ENCODE peak calls at places on chromosomes 2 and 18, in seven cellular contexts. One of them, this sample, is unnamed.

GRCh38 chr2:8957593-8957992 is 45.9 kb downstream of the MBOAT2 start:
- DNase-seq in cardiac fibroblast: peak
- DNase-seq in colonic mucosa: no peak
- DNase-seq in AG09309: no peak
- DNase-seq in fibroblast of mammary gland: no peak
- DNase-seq in fibroblast of villous mesenchyme: no peak
- DNase-seq in stomach: no peak
- DNase-seq in this sample: peak

GRCh38 chr2:31580321-31581117 is at the start of gene SRD5A2:
- DNase-seq in colonic mucosa: no peak
- DNase-seq in fibroblast of villous mesenchyme: no peak
- DNase-seq in cardiac fibroblast: no peak
- DNase-seq in AG09309: no peak
- DNase-seq in stomach: no peak
- DNase-seq in fibroblast of mammary gland: no peak
- DNase-seq in this sample: no peak

GRCh38 chr2:7627587-7627986 is 710.4 kb downstream of the RNF144A start:
- DNase-seq in stomach: no peak
- DNase-seq in colonic mucosa: no peak
- DNase-seq in fibroblast of villous mesenchyme: no peak
- DNase-seq in AG09309: peak
- DNase-seq in cardiac fibroblast: no peak
- DNase-seq in fibroblast of mammary gland: peak
- DNase-seq in this sample: no peak

GRCh38 chr2:107687087-107687486 is 139.6 kb upstream of the RGPD4 start:
- DNase-seq in AG09309: no peak
- DNase-seq in fibroblast of villous mesenchyme: no peak
- DNase-seq in cardiac fibroblast: no peak
- DNase-seq in stomach: no peak
- DNase-seq in fibroblast of mammary gland: no peak
- DNase-seq in colonic mucosa: no peak
- DNase-seq in this sample: no peak

GRCh38 chr18:50097702-50098101 is 97.2 kb downstream of the MYO5B start:
- DNase-seq in fibroblast of villous mesenchyme: no peak
- DNase-seq in stomach: peak
- DNase-seq in fibroblast of mammary gland: peak
- DNase-seq in AG09309: no peak
- DNase-seq in cardiac fibroblast: no peak
- DNase-seq in colonic mucosa: peak
- DNase-seq in this sample: no peak

GRCh38 chr18:34794346-34794745 is 84.2 kb downstream of the DTNA start:
- DNase-seq in cardiac fibroblast: no peak
- DNase-seq in stomach: no peak
- DNase-seq in colonic mucosa: no peak
- DNase-seq in fibroblast of villous mesenchyme: no peak
- DNase-seq in AG09309: no peak
- DNase-seq in fibroblast of mammary gland: no peak
- DNase-seq in this sample: no peak

GRCh38 chr2:19255481-19255880 is 102.9 kb downstream of the OSR1 start:
- DNase-seq in fibroblast of mammary gland: no peak
- DNase-seq in colonic mucosa: no peak
- DNase-seq in cardiac fibroblast: no peak
- DNase-seq in fibroblast of villous mesenchyme: no peak
- DNase-seq in AG09309: no peak
- DNase-seq in stomach: no peak
- DNase-seq in this sample: no peak

GRCh38 chr18:80229766-80230745 is 17.3 kb downstream of the PARD6G start:
- DNase-seq in cardiac fibroblast: no peak
- DNase-seq in stomach: no peak
- DNase-seq in fibroblast of villous mesenchyme: no peak
- DNase-seq in AG09309: no peak
- DNase-seq in fibroblast of mammary gland: no peak
- DNase-seq in colonic mucosa: no peak
- DNase-seq in this sample: no peak

GRCh38 chr18:54825626-54826344 is 2.5 kb upstream of the RAB27B start:
- DNase-seq in fibroblast of villous mesenchyme: no peak
- DNase-seq in colonic mucosa: no peak
- DNase-seq in AG09309: no peak
- DNase-seq in stomach: no peak
- DNase-seq in cardiac fibroblast: no peak
- DNase-seq in fibroblast of mammary gland: no peak
- DNase-seq in this sample: no peak

GRCh38 chr2:25936889-25937545 is 45.3 kb downstream of the KIF3C start:
- DNase-seq in colonic mucosa: no peak
- DNase-seq in stomach: no peak
- DNase-seq in AG09309: no peak
- DNase-seq in cardiac fibroblast: peak
- DNase-seq in fibroblast of villous mesenchyme: peak
- DNase-seq in fibroblast of mammary gland: no peak
- DNase-seq in this sample: peak

GRCh38 chr2:230592775-230593174 is 119.9 kb upstream of the CAB39 start:
- DNase-seq in fibroblast of mammary gland: no peak
- DNase-seq in colonic mucosa: no peak
- DNase-seq in cardiac fibroblast: no peak
- DNase-seq in fibroblast of villous mesenchyme: no peak
- DNase-seq in AG09309: no peak
- DNase-seq in stomach: no peak
- DNase-seq in this sample: no peak

GRCh38 chr2:10581990-10582389 is 107.8 kb downstream of the NOL10 start:
- DNase-seq in colonic mucosa: no peak
- DNase-seq in AG09309: no peak
- DNase-seq in stomach: no peak
- DNase-seq in cardiac fibroblast: no peak
- DNase-seq in fibroblast of villous mesenchyme: no peak
- DNase-seq in fibroblast of mammary gland: no peak
- DNase-seq in this sample: no peak

GRCh38 chr2:96760986-96761832 is 507 bp downstream of the CNNM4 start:
- DNase-seq in AG09309: no peak
- DNase-seq in stomach: peak
- DNase-seq in fibroblast of villous mesenchyme: peak
- DNase-seq in cardiac fibroblast: peak
- DNase-seq in colonic mucosa: peak
- DNase-seq in fibroblast of mammary gland: peak
- DNase-seq in this sample: no peak

GRCh38 chr2:145007673-145008263 is 487.8 kb upstream of the ZEB2 start:
- DNase-seq in fibroblast of villous mesenchyme: peak
- DNase-seq in colonic mucosa: no peak
- DNase-seq in AG09309: no peak
- DNase-seq in stomach: no peak
- DNase-seq in cardiac fibroblast: peak
- DNase-seq in fibroblast of mammary gland: peak
- DNase-seq in this sample: peak
- H3K4me3 ChIP-seq in fibroblast of villous mesenchyme: peak
- H3K4me3 ChIP-seq in colonic mucosa: no peak
- H3K4me3 ChIP-seq in AG09309: peak
- H3K4me3 ChIP-seq in stomach: no peak
- H3K4me3 ChIP-seq in cardiac fibroblast: peak
- H3K4me3 ChIP-seq in fibroblast of mammary gland: no peak
- H3K4me3 ChIP-seq in this sample: no peak

GRCh38 chr2:66271777-66272176 is 163.1 kb upstream of the MEIS1 start:
- DNase-seq in colonic mucosa: no peak
- DNase-seq in fibroblast of mammary gland: no peak
- DNase-seq in fibroblast of villous mesenchyme: no peak
- DNase-seq in stomach: no peak
- DNase-seq in cardiac fibroblast: no peak
- DNase-seq in AG09309: no peak
- DNase-seq in this sample: no peak

GRCh38 chr2:66270247-66270646 is 164.7 kb upstream of the MEIS1 start:
- DNase-seq in colonic mucosa: no peak
- DNase-seq in fibroblast of villous mesenchyme: no peak
- DNase-seq in stomach: no peak
- DNase-seq in AG09309: no peak
- DNase-seq in fibroblast of mammary gland: no peak
- DNase-seq in cardiac fibroblast: no peak
- DNase-seq in this sample: no peak

GRCh38 chr2:66281980-66282379 is 152.9 kb upstream of the MEIS1 start:
- DNase-seq in fibroblast of mammary gland: no peak
- DNase-seq in cardiac fibroblast: no peak
- DNase-seq in AG09309: no peak
- DNase-seq in fibroblast of villous mesenchyme: no peak
- DNase-seq in stomach: no peak
- DNase-seq in colonic mucosa: no peak
- DNase-seq in this sample: no peak

GRCh38 chr2:66279024-66279423 is 155.9 kb upstream of the MEIS1 start:
- DNase-seq in stomach: no peak
- DNase-seq in colonic mucosa: no peak
- DNase-seq in fibroblast of mammary gland: no peak
- DNase-seq in cardiac fibroblast: no peak
- DNase-seq in AG09309: no peak
- DNase-seq in fibroblast of villous mesenchyme: no peak
- DNase-seq in this sample: no peak

DNA sequence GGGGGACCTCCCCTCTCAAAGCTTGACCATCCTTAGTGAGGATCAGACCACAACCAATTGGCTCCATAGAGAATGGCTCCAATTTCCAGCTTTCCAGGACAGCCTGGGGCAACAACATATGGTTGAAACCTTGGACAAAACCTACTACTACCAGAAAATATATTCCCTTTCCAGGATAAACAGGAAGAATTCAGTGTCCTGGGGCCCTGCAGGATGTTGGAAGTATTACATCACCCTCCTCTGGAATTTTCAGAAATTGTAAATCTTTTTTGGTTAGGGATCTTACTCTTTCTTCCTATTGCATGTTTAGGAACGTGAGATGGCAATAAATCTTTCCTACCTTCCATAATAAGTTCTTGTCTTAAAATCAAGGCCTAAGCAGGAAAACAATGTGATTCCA is 158.9 kb upstream of the MEIS1 start:
- DNase-seq in fibroblast of mammary gland: peak
- DNase-seq in cardiac fibroblast: no peak
- DNase-seq in fibroblast of villous mesenchyme: no peak
- DNase-seq in stomach: no peak
- DNase-seq in colonic mucosa: no peak
- DNase-seq in AG09309: no peak
- DNase-seq in this sample: no peak
- TF ChIP-seq CTCF in fibroblast of mammary gland: peak
- TF ChIP-seq CTCF in cardiac fibroblast: no peak
- TF ChIP-seq CTCF in fibroblast of villous mesenchyme: peak
- TF ChIP-seq CTCF in stomach: no peak
- TF ChIP-seq CTCF in colonic mucosa: no peak
- TF ChIP-seq CTCF in AG09309: no peak
- TF ChIP-seq CTCF in this sample: no peak

GRCh38 chr2:851680-852079 is 99.0 kb upstream of the SNTG2 start:
- DNase-seq in cardiac fibroblast: no peak
- DNase-seq in fibroblast of mammary gland: no peak
- DNase-seq in fibroblast of villous mesenchyme: no peak
- DNase-seq in AG09309: no peak
- DNase-seq in colonic mucosa: no peak
- DNase-seq in stomach: no peak
- DNase-seq in this sample: no peak
- H3K4me3 ChIP-seq in cardiac fibroblast: no peak
- H3K4me3 ChIP-seq in fibroblast of mammary gland: no peak
- H3K4me3 ChIP-seq in fibroblast of villous mesenchyme: no peak
- H3K4me3 ChIP-seq in AG09309: no peak
- H3K4me3 ChIP-seq in colonic mucosa: no peak
- H3K4me3 ChIP-seq in stomach: no peak
- H3K4me3 ChIP-seq in this sample: no peak

GRCh38 chr2:196718796-196719564 is 79.5 kb downstream of the CCDC150 start:
- DNase-seq in fibroblast of villous mesenchyme: peak
- DNase-seq in stomach: no peak
- DNase-seq in fibroblast of mammary gland: peak
- DNase-seq in AG09309: peak
- DNase-seq in colonic mucosa: no peak
- DNase-seq in cardiac fibroblast: peak
- DNase-seq in this sample: peak
- TF ChIP-seq CTCF in fibroblast of villous mesenchyme: peak
- TF ChIP-seq CTCF in stomach: no peak
- TF ChIP-seq CTCF in fibroblast of mammary gland: peak
- TF ChIP-seq CTCF in AG09309: peak
- TF ChIP-seq CTCF in colonic mucosa: no peak
- TF ChIP-seq CTCF in cardiac fibroblast: peak
- TF ChIP-seq CTCF in this sample: peak

GRCh38 chr2:176554107-176555048 is 285.1 kb downstream of the MTX2 start:
- DNase-seq in colonic mucosa: peak
- DNase-seq in cardiac fibroblast: peak
- DNase-seq in stomach: no peak
- DNase-seq in AG09309: no peak
- DNase-seq in fibroblast of villous mesenchyme: peak
- DNase-seq in fibroblast of mammary gland: peak
- DNase-seq in this sample: peak
- H3K4me3 ChIP-seq in colonic mucosa: peak
- H3K4me3 ChIP-seq in cardiac fibroblast: peak
- H3K4me3 ChIP-seq in stomach: peak
- H3K4me3 ChIP-seq in AG09309: peak
- H3K4me3 ChIP-seq in fibroblast of villous mesenchyme: peak
- H3K4me3 ChIP-seq in fibroblast of mammary gland: peak
- H3K4me3 ChIP-seq in this sample: peak

GRCh38 chr18:42030586-42031182 is 75.7 kb downstream of the PIK3C3 start:
- DNase-seq in colonic mucosa: no peak
- DNase-seq in AG09309: no peak
- DNase-seq in fibroblast of mammary gland: peak
- DNase-seq in cardiac fibroblast: peak
- DNase-seq in stomach: no peak
- DNase-seq in fibroblast of villous mesenchyme: peak
- DNase-seq in this sample: peak
- TF ChIP-seq CTCF in colonic mucosa: no peak
- TF ChIP-seq CTCF in AG09309: peak
- TF ChIP-seq CTCF in fibroblast of mammary gland: peak
- TF ChIP-seq CTCF in cardiac fibroblast: peak
- TF ChIP-seq CTCF in stomach: peak
- TF ChIP-seq CTCF in fibroblast of villous mesenchyme: peak
- TF ChIP-seq CTCF in this sample: peak

GRCh38 chr18:37671530-37671929 is 105.9 kb upstream of the CELF4 start:
- DNase-seq in AG09309: no peak
- DNase-seq in stomach: no peak
- DNase-seq in fibroblast of mammary gland: no peak
- DNase-seq in cardiac fibroblast: no peak
- DNase-seq in colonic mucosa: no peak
- DNase-seq in fibroblast of villous mesenchyme: no peak
- DNase-seq in this sample: no peak
- H3K4me3 ChIP-seq in AG09309: no peak
- H3K4me3 ChIP-seq in stomach: no peak
- H3K4me3 ChIP-seq in fibroblast of mammary gland: no peak
- H3K4me3 ChIP-seq in cardiac fibroblast: no peak
- H3K4me3 ChIP-seq in colonic mucosa: no peak
- H3K4me3 ChIP-seq in fibroblast of villous mesenchyme: no peak
- H3K4me3 ChIP-seq in this sample: no peak